ENCODE peak calls at places on chromosome 17, in six cellular contexts. One of them, this sample, is unnamed.

GRCh38 chr17:27649929-27650328 is 18.9 kb downstream of the LGALS9 start:
- DNase-seq in mammary epithelial cell: no peak
- DNase-seq in colonic mucosa: no peak
- DNase-seq in CD8-positive, alpha-beta T cell: no peak
- DNase-seq in right atrium auricular region: no peak
- DNase-seq in GM12878: no peak
- DNase-seq in this sample: no peak

GRCh38 chr17:47210105-47210504 is 957 bp downstream of the MYL4 start:
- DNase-seq in CD8-positive, alpha-beta T cell: no peak
- DNase-seq in mammary epithelial cell: no peak
- DNase-seq in GM12878: no peak
- DNase-seq in colonic mucosa: no peak
- DNase-seq in right atrium auricular region: no peak
- DNase-seq in this sample: no peak

GRCh38 chr17:44940321-44940720 is 7.3 kb downstream of the KIF18B start:
- DNase-seq in right atrium auricular region: no peak
- DNase-seq in CD8-positive, alpha-beta T cell: no peak
- DNase-seq in mammary epithelial cell: peak; percentile 49
- DNase-seq in GM12878: no peak
- DNase-seq in colonic mucosa: no peak
- DNase-seq in this sample: no peak

GRCh38 chr17:1071103-1071825 is 74.3 kb downstream of the TIMM22 start:
- DNase-seq in right atrium auricular region: no peak
- DNase-seq in GM12878: no peak
- DNase-seq in CD8-positive, alpha-beta T cell: no peak
- DNase-seq in colonic mucosa: no peak
- DNase-seq in mammary epithelial cell: no peak
- DNase-seq in this sample: no peak

GRCh38 chr17:30716461-30717289 is 107.8 kb downstream of the CRLF3 start:
- DNase-seq in CD8-positive, alpha-beta T cell: no peak
- DNase-seq in GM12878: no peak
- DNase-seq in colonic mucosa: no peak
- DNase-seq in right atrium auricular region: no peak
- DNase-seq in mammary epithelial cell: no peak
- DNase-seq in this sample: no peak

GRCh38 chr17:33778505-33779398 is 476.3 kb upstream of the CCL2 start:
- DNase-seq in mammary epithelial cell: peak; percentile 8
- DNase-seq in GM12878: peak; percentile 2
- DNase-seq in CD8-positive, alpha-beta T cell: peak; percentile 27
- DNase-seq in right atrium auricular region: no peak
- DNase-seq in colonic mucosa: peak; percentile 30
- DNase-seq in this sample: peak; percentile 26

GRCh38 chr17:72565006-72565405 is 444.2 kb downstream of the SOX9 start:
- DNase-seq in CD8-positive, alpha-beta T cell: no peak
- DNase-seq in mammary epithelial cell: no peak
- DNase-seq in colonic mucosa: no peak
- DNase-seq in right atrium auricular region: no peak
- DNase-seq in GM12878: no peak
- DNase-seq in this sample: no peak

GRCh38 chr17:31538080-31538762 is 146.7 kb downstream of the RAB11FIP4 start:
- DNase-seq in mammary epithelial cell: no peak
- DNase-seq in colonic mucosa: no peak
- DNase-seq in GM12878: peak; percentile 70
- DNase-seq in CD8-positive, alpha-beta T cell: no peak
- DNase-seq in right atrium auricular region: no peak
- DNase-seq in this sample: no peak

GRCh38 chr17:42809250-42809649 is 10.6 kb downstream of the CNTD1 start:
- DNase-seq in CD8-positive, alpha-beta T cell: no peak
- DNase-seq in right atrium auricular region: no peak
- DNase-seq in GM12878: no peak
- DNase-seq in mammary epithelial cell: peak; percentile 66
- DNase-seq in colonic mucosa: no peak
- DNase-seq in this sample: peak; percentile 60

GRCh38 chr17:40778466-40778865 is 3.9 kb downstream of the KRT27 start:
- DNase-seq in colonic mucosa: no peak
- DNase-seq in right atrium auricular region: no peak
- DNase-seq in GM12878: no peak
- DNase-seq in CD8-positive, alpha-beta T cell: no peak
- DNase-seq in mammary epithelial cell: peak; percentile 21
- DNase-seq in this sample: no peak

GRCh38 chr17:2975469-2975958 is 87.9 kb downstream of the OR1D5 start:
- DNase-seq in GM12878: no peak
- DNase-seq in CD8-positive, alpha-beta T cell: no peak
- DNase-seq in mammary epithelial cell: peak; percentile 79
- DNase-seq in colonic mucosa: peak; percentile 44
- DNase-seq in right atrium auricular region: no peak
- DNase-seq in this sample: peak; percentile 56

GRCh38 chr17:7405882-7406825 is 1.5 kb upstream of the NLGN2 start:
- DNase-seq in right atrium auricular region: no peak
- DNase-seq in colonic mucosa: no peak
- DNase-seq in CD8-positive, alpha-beta T cell: no peak
- DNase-seq in mammary epithelial cell: no peak
- DNase-seq in GM12878: no peak
- DNase-seq in this sample: no peak

GRCh38 chr17:82931696-82932060 is 91.9 kb upstream of the ZNF750 start:
- DNase-seq in CD8-positive, alpha-beta T cell: no peak
- DNase-seq in colonic mucosa: peak; percentile 26
- DNase-seq in GM12878: no peak
- DNase-seq in mammary epithelial cell: peak; percentile 81
- DNase-seq in right atrium auricular region: peak; percentile 89
- DNase-seq in this sample: peak; percentile 81

GRCh38 chr17:68437979-68438877 is 19.1 kb downstream of the WIPI1 start:
- DNase-seq in right atrium auricular region: no peak
- DNase-seq in CD8-positive, alpha-beta T cell: peak; percentile 53
- DNase-seq in colonic mucosa: peak; percentile 68
- DNase-seq in GM12878: no peak
- DNase-seq in mammary epithelial cell: no peak
- DNase-seq in this sample: peak; percentile 8

GRCh38 chr17:4269915-4270314 is 6.1 kb upstream of the ANKFY1 start:
- DNase-seq in GM12878: no peak
- DNase-seq in right atrium auricular region: no peak
- DNase-seq in CD8-positive, alpha-beta T cell: no peak
- DNase-seq in colonic mucosa: no peak
- DNase-seq in mammary epithelial cell: no peak
- DNase-seq in this sample: no peak

GRCh38 chr17:16288860-16289571 is 64.3 kb downstream of the CENPV start:
- DNase-seq in CD8-positive, alpha-beta T cell: no peak
- DNase-seq in mammary epithelial cell: no peak
- DNase-seq in right atrium auricular region: no peak
- DNase-seq in GM12878: no peak
- DNase-seq in colonic mucosa: no peak
- DNase-seq in this sample: no peak

GRCh38 chr17:29401237-29401636 is 11.1 kb downstream of the TAOK1 start:
- DNase-seq in CD8-positive, alpha-beta T cell: no peak
- DNase-seq in colonic mucosa: no peak
- DNase-seq in mammary epithelial cell: no peak
- DNase-seq in GM12878: no peak
- DNase-seq in right atrium auricular region: peak; percentile 48
- DNase-seq in this sample: no peak

GRCh38 chr17:10032142-10032541 is 127.1 kb upstream of the RCVRN start:
- DNase-seq in mammary epithelial cell: no peak
- DNase-seq in right atrium auricular region: no peak
- DNase-seq in CD8-positive, alpha-beta T cell: no peak
- DNase-seq in colonic mucosa: no peak
- DNase-seq in GM12878: no peak
- DNase-seq in this sample: no peak

GRCh38 chr17:28745777-28746473 is 2.1 kb downstream of the TRAF4 start:
- DNase-seq in colonic mucosa: no peak
- DNase-seq in CD8-positive, alpha-beta T cell: no peak
- DNase-seq in right atrium auricular region: no peak
- DNase-seq in GM12878: no peak
- DNase-seq in mammary epithelial cell: peak; percentile 90
- DNase-seq in this sample: peak; percentile 30

GRCh38 chr17:4604111-4604644 is 19.8 kb downstream of the SMTNL2 start:
- DNase-seq in CD8-positive, alpha-beta T cell: no peak
- DNase-seq in colonic mucosa: no peak
- DNase-seq in mammary epithelial cell: no peak
- DNase-seq in GM12878: no peak
- DNase-seq in right atrium auricular region: peak; percentile 79
- DNase-seq in this sample: peak; percentile 87

GRCh38 chr17:50220811-50221210 is 19.4 kb upstream of the COL1A1 start:
- DNase-seq in CD8-positive, alpha-beta T cell: no peak
- DNase-seq in GM12878: no peak
- DNase-seq in mammary epithelial cell: no peak
- DNase-seq in colonic mucosa: no peak
- DNase-seq in right atrium auricular region: no peak
- DNase-seq in this sample: peak; percentile 56

GRCh38 chr17:50218071-50218759 is 16.8 kb upstream of the COL1A1 start:
- DNase-seq in right atrium auricular region: no peak
- DNase-seq in CD8-positive, alpha-beta T cell: no peak
- DNase-seq in colonic mucosa: no peak
- DNase-seq in GM12878: no peak
- DNase-seq in mammary epithelial cell: no peak
- DNase-seq in this sample: no peak

GRCh38 chr17:50218771-50219315 is 17.4 kb upstream of the COL1A1 start:
- DNase-seq in right atrium auricular region: peak; percentile 63
- DNase-seq in CD8-positive, alpha-beta T cell: no peak
- DNase-seq in mammary epithelial cell: peak; percentile 84
- DNase-seq in GM12878: no peak
- DNase-seq in colonic mucosa: no peak
- DNase-seq in this sample: no peak

GRCh38 chr17:50219939-50220465 is 18.6 kb upstream of the COL1A1 start:
- DNase-seq in colonic mucosa: no peak
- DNase-seq in CD8-positive, alpha-beta T cell: no peak
- DNase-seq in mammary epithelial cell: no peak
- DNase-seq in right atrium auricular region: no peak
- DNase-seq in GM12878: no peak
- DNase-seq in this sample: no peak

DNA sequence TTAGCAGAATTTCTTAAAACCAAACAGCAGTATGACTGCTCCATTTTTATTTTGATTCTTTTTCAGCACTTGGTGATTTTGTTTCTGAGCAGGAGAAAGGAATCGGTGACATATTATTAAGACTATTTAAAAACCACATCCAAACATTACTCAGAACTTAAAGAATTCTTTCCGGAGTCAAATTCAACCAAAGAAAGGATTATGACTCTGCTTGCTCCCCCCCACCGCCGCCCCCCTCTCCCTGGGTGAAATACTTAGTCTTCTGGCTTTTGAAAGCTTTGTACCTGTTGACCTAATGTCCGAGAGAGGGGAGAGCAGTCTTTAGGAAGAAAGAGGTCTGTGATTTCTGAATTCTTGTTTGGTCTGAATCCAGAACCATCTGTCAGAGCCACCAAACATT is 17.9 kb upstream of the COL1A1 start:
- DNase-seq in mammary epithelial cell: peak; percentile 86
- DNase-seq in GM12878: no peak
- DNase-seq in colonic mucosa: no peak
- DNase-seq in CD8-positive, alpha-beta T cell: no peak
- DNase-seq in right atrium auricular region: no peak
- DNase-seq in this sample: no peak
- H3K27ac ChIP-seq in mammary epithelial cell: peak overlapping the region; percentile 93
- H3K27ac ChIP-seq in GM12878: no peak overlapping the region
- H3K27ac ChIP-seq in colonic mucosa: no peak overlapping the region
- H3K27ac ChIP-seq in CD8-positive, alpha-beta T cell: no peak overlapping the region
- H3K27ac ChIP-seq in right atrium auricular region: peak overlapping the region; percentile 69
- H3K27ac ChIP-seq in this sample: peak overlapping the region; percentile 28

DNA sequence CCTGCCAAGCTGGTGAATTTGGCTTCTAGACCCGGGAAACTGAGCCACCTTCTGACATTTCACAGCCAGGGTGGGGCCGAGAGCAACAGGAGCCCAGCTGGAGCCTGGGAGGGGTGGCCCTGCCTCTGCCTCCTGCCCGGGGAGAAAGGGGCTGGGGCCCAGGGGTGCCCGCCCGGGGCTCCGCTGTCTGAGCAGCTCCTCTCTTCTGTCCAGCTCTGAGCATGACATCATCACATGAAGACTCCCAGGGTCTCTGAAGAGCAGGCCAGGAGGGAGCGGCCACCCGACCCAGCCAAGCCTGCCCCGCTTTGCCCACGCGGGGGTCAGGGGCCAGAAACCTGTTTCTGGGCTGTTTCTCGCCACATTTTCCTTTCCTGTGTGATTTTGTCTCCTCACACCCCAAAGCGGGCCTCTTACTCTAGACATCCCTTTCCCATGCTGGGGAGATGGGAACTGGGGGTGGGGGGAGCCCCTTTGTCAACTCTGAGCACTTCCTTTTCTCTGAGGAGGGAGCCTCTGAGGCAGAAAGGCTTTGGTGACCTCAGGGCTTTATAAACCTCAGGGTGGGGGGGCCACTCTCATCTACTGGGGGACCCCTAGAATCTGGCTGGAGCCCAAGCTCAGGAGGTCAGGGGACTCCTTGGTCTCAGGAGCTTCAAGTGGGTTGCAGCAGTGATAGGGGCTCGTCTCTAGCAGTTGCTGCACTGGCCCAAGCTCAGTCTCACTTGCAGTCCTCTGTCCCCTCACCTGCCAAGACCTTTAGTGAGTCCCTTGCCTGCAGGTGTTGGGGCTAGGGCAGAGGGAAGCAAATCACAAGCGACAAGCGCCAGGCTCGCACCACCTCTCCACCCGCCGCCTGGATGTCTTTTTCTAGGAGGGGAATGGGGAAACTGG is 7.6 kb downstream of the UBALD2 start:
- DNase-seq in CD8-positive, alpha-beta T cell: peak; percentile 42
- DNase-seq in right atrium auricular region: no peak
- DNase-seq in mammary epithelial cell: no peak
- DNase-seq in GM12878: no peak
- DNase-seq in colonic mucosa: no peak
- DNase-seq in this sample: no peak
- TF ChIP-seq CTCF in CD8-positive, alpha-beta T cell: no peak
- TF ChIP-seq CTCF in right atrium auricular region: no peak
- TF ChIP-seq CTCF in mammary epithelial cell: no peak
- TF ChIP-seq CTCF in GM12878: no peak
- TF ChIP-seq CTCF in colonic mucosa: no peak
- TF ChIP-seq CTCF in this sample: no peak

DNA sequence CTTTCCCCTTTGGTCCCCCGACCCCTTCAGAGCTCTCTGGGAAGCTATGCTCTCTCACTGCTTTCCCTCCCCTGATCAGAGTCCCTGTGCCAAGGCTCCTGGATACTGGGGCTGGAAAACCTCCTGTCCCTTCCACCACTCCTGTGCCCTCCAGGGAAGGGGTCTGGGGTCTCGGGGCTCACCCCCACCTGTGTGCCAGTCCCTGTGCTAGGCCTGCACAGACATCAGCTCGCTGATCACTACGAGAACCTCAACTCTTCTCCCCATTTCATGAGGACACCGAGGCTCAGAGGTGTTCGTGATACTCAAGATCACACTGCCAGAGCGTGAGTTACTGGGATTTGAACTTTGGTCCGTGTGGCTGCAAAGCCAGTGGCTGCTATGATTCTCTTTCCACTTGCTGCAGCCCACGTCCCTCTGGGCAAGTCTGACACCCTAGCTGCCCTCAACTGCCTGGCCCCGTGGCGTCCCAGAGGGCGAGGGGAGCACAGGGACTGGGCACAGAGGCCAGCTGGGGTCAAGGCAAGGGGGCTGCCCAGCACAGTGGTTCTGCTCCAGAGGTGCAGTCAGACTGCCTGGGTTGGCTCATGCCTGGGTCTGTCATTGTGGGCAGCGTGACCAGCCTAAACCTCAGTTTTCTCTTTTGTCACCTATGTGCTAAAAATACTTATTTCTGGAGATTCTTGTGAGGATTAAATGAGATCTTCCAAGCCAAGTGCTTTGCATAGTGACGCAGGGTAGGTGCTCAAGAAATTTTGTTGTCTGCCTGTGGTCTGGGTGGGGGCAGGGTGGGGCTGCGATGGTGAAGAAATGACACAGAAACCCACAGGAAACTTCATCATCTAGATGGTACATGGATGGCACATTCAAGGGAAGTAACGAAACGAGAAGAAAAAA is 43.9 kb upstream of the TOB1 start:
- DNase-seq in colonic mucosa: no peak
- DNase-seq in GM12878: no peak
- DNase-seq in mammary epithelial cell: no peak
- DNase-seq in CD8-positive, alpha-beta T cell: peak; percentile 75
- DNase-seq in right atrium auricular region: no peak
- DNase-seq in this sample: no peak
- H3K4me1 ChIP-seq in colonic mucosa: peaks cover 18% of the 10 kb centered on the region
- H3K4me1 ChIP-seq in GM12878: no peaks in the 10 kb centered on the region
- H3K4me1 ChIP-seq in mammary epithelial cell: peaks cover 22% of the 10 kb centered on the region
- H3K4me1 ChIP-seq in CD8-positive, alpha-beta T cell: peaks cover 74% of the 10 kb centered on the region
- H3K4me1 ChIP-seq in right atrium auricular region: no peaks in the 10 kb centered on the region
- H3K4me1 ChIP-seq in this sample: peaks cover 5% of the 10 kb centered on the region

GRCh38 chr17:77810536-77810935 is 148.0 kb upstream of the TNRC6C start:
- DNase-seq in GM12878: no peak
- DNase-seq in colonic mucosa: no peak
- DNase-seq in CD8-positive, alpha-beta T cell: no peak
- DNase-seq in mammary epithelial cell: no peak
- DNase-seq in right atrium auricular region: peak; percentile 79
- DNase-seq in this sample: peak; percentile 41
- H3K27ac ChIP-seq in GM12878: no peak overlapping the region
- H3K27ac ChIP-seq in colonic mucosa: no peak overlapping the region
- H3K27ac ChIP-seq in CD8-positive, alpha-beta T cell: no peak overlapping the region
- H3K27ac ChIP-seq in mammary epithelial cell: no peak overlapping the region
- H3K27ac ChIP-seq in right atrium auricular region: peak overlapping the region; percentile 66
- H3K27ac ChIP-seq in this sample: no peak overlapping the region

This sample was measured in ovary.